ENCODE peak calls at places on chromosomes 1 and 21, in four cellular contexts. J, F, W and V are unnamed samples.

GRCh38 chr1:221774054-221774842 is 32.4 kb upstream of the DUSP10 start:
- DNase-seq in W (no peak), F (no peak), J (no peak), V (no peak)

GRCh38 chr1:46102769-46103476 is 29.5 kb downstream of the PIK3R3 start:
- DNase-seq in J (no peak), W (no peak), F (peak), V (no peak)

GRCh38 chr1:53552146-53552940 is 93.1 kb downstream of the DMRTB1 start:
- DNase-seq in W (peak), J (no peak), F (peak), V (no peak)

GRCh38 chr1:45035631-45036301 is 23.7 kb downstream of the UROD start:
- DNase-seq in F (no peak), J (no peak), W (no peak), V (no peak)

GRCh38 chr1:57238408-57238807 is 185.5 kb downstream of the DAB1 start:
- DNase-seq in W (no peak), F (no peak), J (no peak), V (no peak)

GRCh38 chr1:228938248-228938891 is 203.1 kb downstream of the RHOU start:
- DNase-seq in F (peak), J (no peak), W (no peak), V (no peak)

GRCh38 chr1:151837841-151838490 is 1.7 kb downstream of the C2CD4D start:
- DNase-seq in F (no peak), J (no peak), W (peak), V (no peak)

GRCh38 chr1:60903591-60903990 is 178.8 kb upstream of the NFIA start:
- DNase-seq in F (peak), W (peak), J (peak), V (peak)

GRCh38 chr1:32031578-32032286 is 18.1 kb downstream of the KHDRBS1 start:
- DNase-seq in W (no peak), F (peak), J (peak), V (peak)

GRCh38 chr1:119544165-119544762 is 37.3 kb downstream of the HSD3B1 start:
- DNase-seq in F (no peak), J (no peak), W (peak), V (no peak)

GRCh38 chr21:28856588-28857250 is 136.0 kb downstream of the LTN1 start:
- DNase-seq in J (peak), W (peak), F (no peak), V (no peak)

GRCh38 chr1:84853743-84854721 is 39.0 kb downstream of the LPAR3 start:
- DNase-seq in F (peak), J (peak), W (no peak), V (peak)

GRCh38 chr1:64187646-64188045 is 15.8 kb upstream of the UBE2U start:
- DNase-seq in W (no peak), J (no peak), F (no peak), V (no peak)

GRCh38 chr21:43748622-43749021 is 27.5 kb downstream of the CSTB start:
- DNase-seq in F (no peak), W (no peak), J (no peak), V (no peak)

GRCh38 chr1:160665330-160666078 is 18.7 kb upstream of the SLAMF1 start:
- DNase-seq in W (peak), F (no peak), J (no peak), V (peak)

GRCh38 chr1:17013598-17014320 is 2.0 kb upstream of the ATP13A2 start:
- DNase-seq in W (no peak), J (no peak), F (no peak), V (no peak)

GRCh38 chr1:27536767-27537166 is 46.8 kb upstream of the WASF2 start:
- DNase-seq in W (peak), F (peak), J (peak), V (peak)

GRCh38 chr1:5982868-5983267 is 9.4 kb downstream of the NPHP4 start:
- DNase-seq in W (no peak), J (peak), F (no peak), V (no peak)

GRCh38 chr1:2418791-2419320 is 6.5 kb upstream of the PEX10 start:
- DNase-seq in J (no peak), F (no peak), W (no peak), V (no peak)

GRCh38 chr1:66182551-66183178 is 351.3 kb upstream of the SGIP1 start:
- DNase-seq in F (peak), W (no peak), J (peak), V (peak)

GRCh38 chr1:243623831-243624230 is 226.2 kb downstream of the AKT3 start:
- DNase-seq in J (peak), F (peak), W (no peak), V (peak)
- H3K4me3 ChIP-seq in J (no peak), F (no peak), W (no peak), V (no peak)

DNA sequence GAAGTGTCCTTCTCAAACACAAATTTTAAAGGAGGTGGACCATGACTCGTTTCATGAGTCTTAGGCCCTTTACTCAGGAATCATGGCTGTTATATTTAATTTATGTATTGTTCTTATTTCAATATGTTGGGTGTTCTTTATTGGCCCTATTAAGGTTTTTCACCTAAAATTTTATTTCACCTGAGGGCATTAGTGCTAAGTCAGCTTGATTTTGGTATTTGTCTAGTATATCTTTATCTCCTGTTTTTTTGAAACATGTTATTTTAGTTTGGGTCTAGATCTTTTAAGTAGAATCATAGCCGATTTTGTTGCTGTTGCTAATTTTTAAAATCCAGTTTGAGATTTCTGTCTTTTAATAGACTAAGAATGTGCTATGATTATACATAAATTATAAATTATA is 430.4 kb downstream of the RPS6KC1 start:
- DNase-seq in W (no peak), F (no peak), J (no peak), V (no peak)
- TF ChIP-seq CTCF in W (no peak), F (no peak), J (no peak), V (no peak)

DNA sequence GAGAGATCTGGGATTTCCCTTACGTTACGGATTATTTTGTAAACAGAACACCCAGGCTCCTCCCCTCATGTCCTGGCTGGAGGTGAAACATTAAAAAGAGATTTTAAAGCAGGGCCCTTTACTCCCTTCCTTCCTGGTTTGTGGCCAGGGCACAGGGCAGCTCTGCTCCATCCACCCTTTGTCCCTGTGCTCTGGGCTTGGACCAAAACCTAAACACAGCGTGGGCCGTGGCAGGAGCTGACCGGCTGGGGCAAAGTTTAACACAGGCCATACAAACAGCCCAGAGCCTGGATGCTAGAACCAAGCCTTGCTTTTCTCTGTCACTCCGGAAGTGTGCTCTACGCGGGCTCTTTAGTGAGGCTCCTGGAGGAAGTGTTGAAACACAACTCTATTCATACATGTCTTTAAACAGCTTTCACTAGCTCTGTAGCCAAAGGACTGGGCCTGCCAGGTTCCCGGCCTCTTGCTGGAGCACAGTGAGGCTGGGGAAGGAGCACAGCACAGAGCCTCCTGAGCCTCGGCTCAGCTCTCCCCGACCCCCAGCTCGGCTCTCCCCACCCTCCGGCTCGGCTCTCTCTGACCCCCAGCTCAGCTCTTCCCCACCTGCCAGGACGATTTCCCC is 84.7 kb downstream of the PDE9A start:
- DNase-seq in F (no peak), W (no peak), J (peak), V (peak)
- H3K4me3 ChIP-seq in F (no peak), W (no peak), J (no peak), V (no peak)

GRCh38 chr1:211648980-211649934 is 26.2 kb downstream of the NEK2 start:
- DNase-seq in J (peak), F (no peak), W (no peak), V (peak)
- TF ChIP-seq CTCF in J (peak), F (no peak), W (no peak), V (no peak)

DNA sequence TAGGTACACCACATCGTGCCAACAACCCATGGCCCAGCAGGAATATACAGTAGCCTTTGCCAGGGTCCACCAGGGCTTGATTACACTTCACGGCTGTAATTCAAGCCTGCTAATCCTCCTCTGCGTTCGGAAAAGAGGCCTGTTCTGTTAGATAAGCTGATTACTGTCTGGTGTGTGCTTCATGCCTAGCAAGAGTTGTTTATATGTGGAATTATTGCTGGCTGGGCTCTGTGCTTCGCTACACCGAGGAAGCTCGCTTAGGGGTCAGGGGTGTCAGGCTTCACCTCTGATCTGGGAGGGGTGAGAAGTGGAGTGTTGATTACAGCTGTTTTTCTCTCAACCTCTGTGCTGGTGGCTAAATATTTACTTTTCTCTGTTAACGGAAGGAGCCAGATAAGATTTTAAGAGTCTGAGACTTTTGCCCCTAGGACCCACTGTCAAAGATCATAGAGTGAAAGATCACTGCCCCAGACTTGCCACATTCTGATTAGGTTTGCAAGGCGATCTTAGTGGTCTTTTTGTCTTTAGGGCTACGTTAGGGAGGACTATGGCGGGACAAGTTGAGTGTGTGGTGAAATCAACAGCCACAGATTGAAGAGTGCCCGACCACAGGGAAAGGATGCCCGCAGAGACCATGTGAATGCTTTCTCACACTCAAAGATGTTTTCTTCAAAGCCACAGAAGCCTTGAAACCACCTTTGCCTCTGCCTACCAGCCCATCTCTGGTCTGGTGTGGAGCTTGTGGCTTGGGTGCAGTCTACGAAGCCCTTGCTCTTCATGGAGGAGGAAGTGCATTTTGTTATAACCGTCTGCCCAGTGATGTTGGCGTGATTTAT is 216.1 kb downstream of the PBX1 start:
- DNase-seq in W (no peak), J (no peak), F (no peak), V (no peak)
- H3K4me3 ChIP-seq in W (no peak), J (no peak), F (no peak), V (no peak)

DNA sequence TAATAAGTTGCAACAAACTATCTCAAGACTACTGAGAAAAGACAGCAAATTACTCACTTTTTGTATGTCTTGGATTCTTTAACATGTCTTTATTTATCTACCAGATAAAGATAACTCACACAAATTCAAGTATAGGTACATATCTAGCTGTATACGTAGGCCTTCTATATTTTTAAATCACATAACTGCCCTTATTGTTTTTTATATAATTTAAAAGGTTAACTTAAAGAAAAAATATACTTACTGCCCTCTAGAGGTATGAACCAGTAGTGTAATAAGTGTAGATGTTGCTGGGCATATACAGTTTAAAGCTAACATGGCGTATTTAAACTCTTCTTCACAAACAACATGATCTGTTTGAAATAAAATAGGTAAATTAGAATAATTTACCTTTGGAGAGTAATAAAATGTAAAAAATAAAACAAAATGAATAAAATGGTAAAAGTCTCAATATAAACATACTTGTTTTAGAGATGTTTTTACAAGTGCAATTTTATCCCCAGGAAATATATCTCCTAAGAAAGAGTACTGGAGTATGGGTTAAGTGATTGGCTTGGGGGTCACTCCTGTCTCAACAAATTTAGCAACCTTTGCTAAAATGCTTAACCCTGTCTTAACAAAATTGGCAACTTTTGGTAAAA is 235.2 kb downstream of the KCNT2 start:
- DNase-seq in W (peak), F (peak), J (peak), V (peak)
- TF ChIP-seq CTCF in W (no peak), F (peak), J (peak), V (peak)

DNA sequence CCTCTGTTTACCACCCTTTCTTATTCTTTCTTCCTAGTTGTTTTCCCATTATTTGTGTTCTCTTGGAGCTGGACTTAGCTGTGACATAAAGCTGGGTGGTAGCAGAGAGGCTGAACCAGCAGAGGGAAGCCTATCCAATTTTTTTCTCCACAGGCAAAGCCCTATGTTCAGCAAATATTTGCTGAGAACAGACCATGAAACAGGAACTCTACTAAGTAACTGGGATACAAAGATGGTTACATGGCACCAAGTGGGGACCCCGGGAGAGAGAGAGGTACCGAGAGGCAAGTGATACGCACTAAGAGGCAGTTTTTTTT is 6.6 kb downstream of the CFAP141 start:
- DNase-seq in J (peak), W (no peak), F (no peak), V (no peak)
- H3K4me3 ChIP-seq in J (peak), W (peak), F (no peak), V (no peak)

DNA sequence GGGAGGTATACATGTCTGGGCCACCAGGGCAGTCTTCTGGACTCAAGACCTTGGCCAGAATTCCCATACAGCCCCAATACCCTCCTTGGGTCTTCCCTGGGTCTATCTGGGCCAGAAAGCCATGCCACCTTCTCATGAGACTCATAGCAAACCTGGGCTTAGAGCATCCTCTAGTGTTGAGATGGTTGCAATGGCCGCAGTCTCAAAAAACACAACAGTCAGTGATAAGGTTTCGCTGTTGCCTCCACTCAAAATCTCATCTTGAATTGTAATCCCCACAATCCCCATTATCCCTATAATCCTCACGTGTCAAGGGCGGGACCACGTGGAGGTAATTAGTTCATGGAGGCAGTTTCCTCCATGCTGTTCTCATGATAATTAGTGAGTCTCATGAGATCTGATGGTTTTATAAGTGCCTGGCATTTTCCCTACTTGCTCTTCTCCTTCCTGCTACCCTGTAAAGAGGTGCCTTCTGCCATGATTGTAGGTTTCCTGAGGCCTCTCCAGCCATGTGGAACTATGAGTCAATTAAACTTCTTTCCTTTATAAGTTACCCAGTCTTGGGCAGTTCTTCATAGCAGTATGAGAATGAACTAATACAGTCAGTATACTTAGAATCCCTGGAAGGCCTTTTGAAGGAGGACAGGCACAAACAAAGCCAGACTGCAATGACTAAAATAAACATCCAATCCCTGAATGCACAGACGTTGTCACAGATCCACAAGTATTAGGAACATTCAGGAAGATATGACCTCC is 77.0 kb downstream of the CTH start:
- DNase-seq in W (peak), F (peak), J (peak), V (peak)
- TF ChIP-seq CTCF in W (peak), F (peak), J (peak), V (peak)